ENCODE peak calls at places on chromosomes 1 and 21, in five cellular contexts. One of them, this sample, is unnamed.

GRCh38 chr1:51264470-51264869 is 28.4 kb downstream of the RNF11 start:
- DNase-seq in NCI-H2081: no peak
- DNase-seq in HCEC 1CT: peak; percentile 97
- DNase-seq in GOT3: no peak
- DNase-seq in AG04450: peak; percentile 78
- DNase-seq in this sample: no peak

GRCh38 chr1:186811892-186812291 is 16.9 kb upstream of the PLA2G4A start:
- DNase-seq in HCEC 1CT: no peak
- DNase-seq in GOT3: no peak
- DNase-seq in NCI-H2081: no peak
- DNase-seq in AG04450: no peak
- DNase-seq in this sample: no peak

GRCh38 chr21:29349702-29350101 is 51.0 kb downstream of the BACH1 start:
- DNase-seq in HCEC 1CT: no peak
- DNase-seq in NCI-H2081: no peak
- DNase-seq in GOT3: no peak
- DNase-seq in AG04450: no peak
- DNase-seq in this sample: no peak

GRCh38 chr1:160807242-160807641 is 11.3 kb downstream of the LY9 start:
- DNase-seq in GOT3: no peak
- DNase-seq in HCEC 1CT: no peak
- DNase-seq in NCI-H2081: no peak
- DNase-seq in AG04450: no peak
- DNase-seq in this sample: peak; percentile 51

GRCh38 chr1:11072216-11072917 is 12.5 kb upstream of the SRM start:
- DNase-seq in HCEC 1CT: no peak
- DNase-seq in NCI-H2081: peak; percentile 65
- DNase-seq in GOT3: no peak
- DNase-seq in AG04450: no peak
- DNase-seq in this sample: no peak

GRCh38 chr1:7374761-7375160 is 396.3 kb upstream of the VAMP3 start:
- DNase-seq in NCI-H2081: no peak
- DNase-seq in HCEC 1CT: no peak
- DNase-seq in GOT3: no peak
- DNase-seq in AG04450: no peak
- DNase-seq in this sample: peak; percentile 53

GRCh38 chr1:89871768-89872473 is 51.1 kb downstream of the LRRC8D start:
- DNase-seq in HCEC 1CT: no peak
- DNase-seq in NCI-H2081: no peak
- DNase-seq in AG04450: no peak
- DNase-seq in GOT3: no peak
- DNase-seq in this sample: no peak

GRCh38 chr1:230191079-230191478 is 124.0 kb downstream of the GALNT2 start:
- DNase-seq in NCI-H2081: no peak
- DNase-seq in HCEC 1CT: peak; percentile 63
- DNase-seq in AG04450: no peak
- DNase-seq in GOT3: no peak
- DNase-seq in this sample: no peak

GRCh38 chr1:39395357-39395831 is 96.0 kb upstream of the BMP8A start:
- DNase-seq in GOT3: no peak
- DNase-seq in NCI-H2081: no peak
- DNase-seq in HCEC 1CT: peak; percentile 84
- DNase-seq in AG04450: peak; percentile 66
- DNase-seq in this sample: no peak

GRCh38 chr1:54681396-54681795 is 34.3 kb upstream of the TTC4 start:
- DNase-seq in NCI-H2081: peak; percentile 63
- DNase-seq in HCEC 1CT: no peak
- DNase-seq in AG04450: no peak
- DNase-seq in GOT3: no peak
- DNase-seq in this sample: no peak

This sample was measured in osteocyte.